ENCODE peak calls at places on chromosomes 4 and X, in ten cellular contexts. Q is cardiac muscle cell, G is heart left ventricle, T is left ventricle myocardium inferior, N is lung, B is psoas muscle, L is HepG2, O is OCI-LY7, Y is uterus, E is breast epithelium. X is an unnamed sample.

GRCh38 chr4:169064281-169064680 is 54.2 kb upstream of the CBR4 start:
- DNase-seq in Q (no peak), G (no peak), T (no peak), N (no peak), B (no peak), L (no peak), O (no peak), Y (no peak), E (no peak), X (no peak)

GRCh38 chr4:2006956-2007653 is 1.7 kb downstream of the NELFA start:
- DNase-seq in Q (no peak), G (no peak), T (no peak), N (no peak), B (no peak), L (peak; percentile 29), O (no peak), Y (no peak), E (no peak), X (no peak)

GRCh38 chr4:29423836-29424721 is 1296.1 kb upstream of the PCDH7 start:
- DNase-seq in Q (peak; percentile 8), G (no peak), T (no peak), N (no peak), B (no peak), L (no peak), O (no peak), Y (no peak), E (no peak), X (no peak)

GRCh38 chrX:48998391-48998790 is 3.7 kb downstream of the GRIPAP1 start:
- DNase-seq in Q (no peak), G (no peak), T (no peak), N (no peak), B (no peak), L (no peak), O (no peak), Y (no peak), E (no peak), X (no peak)

GRCh38 chrX:82757614-82758013 is 750.5 kb upstream of the POU3F4 start:
- DNase-seq in Q (no peak), G (no peak), T (no peak), N (no peak), B (no peak), L (no peak), O (no peak), Y (no peak), E (no peak), X (no peak)

GRCh38 chr4:57110635-57111546 is 706 bp upstream of the IGFBP7 start:
- DNase-seq in Q (peak; percentile 33), G (peak; percentile 65), T (peak; percentile 48), N (peak; percentile 58), B (peak; percentile 54), L (no peak), O (no peak), Y (peak; percentile 61), E (no peak), X (peak; percentile 77)

GRCh38 chr4:3402409-3403103 is 39.2 kb upstream of the HGFAC start:
- DNase-seq in Q (no peak), G (no peak), T (peak; percentile 39), N (no peak), B (no peak), L (no peak), O (no peak), Y (no peak), E (no peak), X (no peak)

GRCh38 chr4:3690576-3691152 is 75.5 kb upstream of the ADRA2C start:
- DNase-seq in Q (no peak), G (no peak), T (no peak), N (no peak), B (peak; percentile 25), L (no peak), O (no peak), Y (no peak), E (no peak), X (no peak)

GRCh38 chr4:1593038-1593417 is 91.1 kb downstream of the FAM53A start:
- DNase-seq in Q (no peak), G (peak; percentile 11), T (no peak), N (no peak), B (peak; percentile 39), L (no peak), O (no peak), Y (no peak), E (no peak), X (no peak)

GRCh38 chrX:52574416-52575275 is 57.8 kb upstream of the XAGE1B start:
- DNase-seq in Q (peak; percentile 62), G (no peak), T (no peak), N (peak; percentile 32), B (no peak), L (peak; percentile 39), O (peak; percentile 65), Y (no peak), E (no peak), X (no peak)

GRCh38 chr4:52643846-52644245 is 15.3 kb downstream of the USP46 start:
- DNase-seq in Q (peak; percentile 81), G (peak; percentile 93), T (peak; percentile 87), N (peak; percentile 71), B (peak; percentile 78), L (peak; percentile 34), O (no peak), Y (peak; percentile 58), E (no peak), X (no peak)

GRCh38 chrX:37926700-37927099 is 79.3 kb upstream of the DYNLT3 start:
- DNase-seq in Q (peak; percentile 30), G (no peak), T (no peak), N (no peak), B (no peak), L (peak; percentile 25), O (peak; percentile 40), Y (no peak), E (no peak), X (no peak)

GRCh38 chrX:9537781-9538180 is 72.9 kb downstream of the TBL1X start:
- DNase-seq in Q (no peak), G (no peak), T (no peak), N (no peak), B (no peak), L (no peak), O (no peak), Y (no peak), E (no peak), X (peak; percentile 60)

GRCh38 chrX:9535101-9535500 is 70.2 kb downstream of the TBL1X start:
- DNase-seq in Q (no peak), G (no peak), T (no peak), N (no peak), B (no peak), L (no peak), O (peak; percentile 13), Y (no peak), E (no peak), X (no peak)

GRCh38 chrX:9533611-9534010 is 68.8 kb downstream of the TBL1X start:
- DNase-seq in Q (no peak), G (no peak), T (no peak), N (no peak), B (no peak), L (no peak), O (no peak), Y (no peak), E (no peak), X (no peak)

GRCh38 chrX:9532349-9532748 is 67.5 kb downstream of the TBL1X start:
- DNase-seq in Q (no peak), G (peak; percentile 56), T (peak; percentile 45), N (no peak), B (no peak), L (no peak), O (no peak), Y (peak; percentile 46), E (no peak), X (peak; percentile 70)

GRCh38 chrX:9534686-9535085 is 69.8 kb downstream of the TBL1X start:
- DNase-seq in Q (no peak), G (no peak), T (no peak), N (no peak), B (no peak), L (peak; percentile 9), O (no peak), Y (peak; percentile 34), E (no peak), X (no peak)
- H3K4me3 ChIP-seq in Q (no peak overlapping the region), G (no peak overlapping the region), T (no peak overlapping the region), N (no peak overlapping the region), B (no peak overlapping the region), L (no peak overlapping the region), O (no peak overlapping the region), Y (no peak overlapping the region), E (no peak overlapping the region), X (no peak overlapping the region)

DNA sequence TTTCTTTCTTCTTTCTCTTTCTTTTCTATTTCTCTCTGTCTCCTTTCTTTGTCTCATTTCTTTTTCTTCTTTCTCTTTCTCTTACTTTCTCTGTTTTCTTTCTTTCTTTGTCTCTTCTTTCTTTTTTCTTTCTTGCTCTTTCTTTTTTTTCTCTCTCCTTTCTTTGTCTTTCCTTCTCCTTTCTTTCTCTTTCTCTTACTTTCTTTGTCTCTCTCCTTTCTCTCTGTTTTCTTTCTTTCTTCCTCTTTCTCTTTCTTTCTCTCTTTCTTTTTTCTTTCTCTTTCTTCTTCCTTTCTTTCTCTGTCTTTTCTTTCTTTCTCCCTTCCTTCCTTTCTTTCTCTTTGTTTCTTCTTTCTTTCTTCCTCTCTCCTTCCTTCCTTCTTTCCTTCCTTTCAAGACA is 184.8 kb downstream of the CRLF2 start:
- DNase-seq in Q (no peak), G (no peak), T (no peak), N (no peak), B (no peak), L (no peak), O (no peak), Y (no peak), E (no peak), X (no peak)
- H3K27ac ChIP-seq in Q (no peak overlapping the region), G (no peak overlapping the region), T (no peak overlapping the region), N (no peak overlapping the region), B (no peak overlapping the region), L (no peak overlapping the region), O (no peak overlapping the region), Y (no peak overlapping the region), E (no peak overlapping the region), X (no peak overlapping the region)

DNA sequence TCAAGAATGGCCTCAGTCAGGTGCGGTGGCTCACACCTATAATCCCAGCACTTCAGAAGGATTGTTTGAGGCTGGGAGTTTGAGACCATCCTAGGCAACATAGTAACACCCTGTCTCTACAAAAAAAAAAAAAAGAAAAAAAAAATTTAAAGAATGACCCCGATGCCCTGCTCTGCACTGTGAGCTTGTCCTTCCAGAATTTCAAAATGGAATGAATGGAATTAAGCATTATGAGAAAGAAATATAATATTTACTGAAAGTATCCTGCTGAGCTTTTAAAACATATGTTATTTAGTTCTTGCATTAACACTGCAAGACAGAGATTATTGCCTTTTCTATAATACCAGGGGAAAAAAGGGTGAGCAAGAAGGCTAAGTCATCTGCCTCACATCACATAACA is 42.0 kb upstream of the GAB1 start:
- DNase-seq in Q (no peak), G (no peak), T (no peak), N (no peak), B (no peak), L (no peak), O (no peak), Y (no peak), E (no peak), X (no peak)
- TF ChIP-seq CTCF in Q (no peak), G (no peak), T (no peak), N (no peak), B (no peak), L (no peak), O (no peak), Y (no peak), E (no peak), X (no peak)

DNA sequence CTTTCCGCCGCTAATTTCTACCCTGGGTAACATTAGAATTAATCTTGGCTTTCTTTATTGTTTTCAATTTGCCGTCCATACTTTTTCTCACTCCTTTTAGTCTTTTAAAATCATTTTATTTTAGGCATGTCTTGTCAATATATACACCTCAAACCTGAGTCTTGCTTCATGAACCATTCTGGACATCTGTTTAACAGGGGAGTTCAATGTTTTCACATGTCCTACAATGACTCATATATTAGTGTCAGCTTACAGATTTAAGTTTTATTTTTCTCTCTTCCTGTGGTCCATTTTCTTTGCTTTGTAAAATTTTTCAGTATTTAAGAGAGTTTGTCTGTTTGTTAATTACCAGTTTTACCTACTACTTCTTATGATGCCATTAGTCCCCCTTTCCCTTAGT is 89.5 kb downstream of the LCORL start:
- DNase-seq in Q (no peak), G (no peak), T (no peak), N (no peak), B (no peak), L (no peak), O (no peak), Y (no peak), E (no peak), X (no peak)
- H3K4me3 ChIP-seq in Q (no peak overlapping the region), G (no peak overlapping the region), T (no peak overlapping the region), N (no peak overlapping the region), B (no peak overlapping the region), L (no peak overlapping the region), O (no peak overlapping the region), Y (no peak overlapping the region), E (no peak overlapping the region), X (no peak overlapping the region)

X was measured in coronary artery.